ENCODE peak calls at places on chromosomes 16 and 17, in eight cellular contexts. One of them, this sample, is unnamed.

GRCh38 chr17:77906377-77906871 is 52.1 kb upstream of the TNRC6C start:
- DNase-seq in lower lobe of right lung: no peak
- DNase-seq in ovary: no peak
- DNase-seq in stomach: no peak
- DNase-seq in AG09319: no peak
- DNase-seq in HFFc6: no peak
- DNase-seq in breast epithelium: no peak
- DNase-seq in Calu3: no peak
- DNase-seq in this sample: no peak

GRCh38 chr16:49352923-49353322 is 20.7 kb upstream of the C16orf78 start:
- DNase-seq in lower lobe of right lung: no peak
- DNase-seq in Calu3: peak
- DNase-seq in AG09319: no peak
- DNase-seq in stomach: no peak
- DNase-seq in HFFc6: no peak
- DNase-seq in breast epithelium: no peak
- DNase-seq in ovary: no peak
- DNase-seq in this sample: no peak

GRCh38 chr16:74606521-74607309 is at the start of gene GLG1:
- DNase-seq in AG09319: peak
- DNase-seq in lower lobe of right lung: peak
- DNase-seq in HFFc6: peak
- DNase-seq in breast epithelium: peak
- DNase-seq in ovary: peak
- DNase-seq in stomach: peak
- DNase-seq in Calu3: peak
- DNase-seq in this sample: peak

GRCh38 chr16:46911038-46911437 is 26.9 kb downstream of the GPT2 start:
- DNase-seq in lower lobe of right lung: no peak
- DNase-seq in breast epithelium: no peak
- DNase-seq in HFFc6: no peak
- DNase-seq in ovary: no peak
- DNase-seq in stomach: no peak
- DNase-seq in AG09319: no peak
- DNase-seq in Calu3: no peak
- DNase-seq in this sample: peak

GRCh38 chr16:85998868-85999729 is 100.1 kb downstream of the IRF8 start:
- DNase-seq in ovary: no peak
- DNase-seq in AG09319: no peak
- DNase-seq in HFFc6: no peak
- DNase-seq in breast epithelium: no peak
- DNase-seq in stomach: peak
- DNase-seq in lower lobe of right lung: no peak
- DNase-seq in Calu3: no peak
- DNase-seq in this sample: no peak

GRCh38 chr17:68451650-68452354 is 5.5 kb downstream of the WIPI1 start:
- DNase-seq in ovary: no peak
- DNase-seq in lower lobe of right lung: no peak
- DNase-seq in AG09319: no peak
- DNase-seq in stomach: no peak
- DNase-seq in breast epithelium: no peak
- DNase-seq in Calu3: no peak
- DNase-seq in HFFc6: no peak
- DNase-seq in this sample: no peak

GRCh38 chr16:22316411-22316811 is 19.2 kb downstream of the POLR3E start:
- DNase-seq in lower lobe of right lung: no peak
- DNase-seq in breast epithelium: no peak
- DNase-seq in HFFc6: no peak
- DNase-seq in ovary: peak
- DNase-seq in Calu3: no peak
- DNase-seq in stomach: no peak
- DNase-seq in AG09319: no peak
- DNase-seq in this sample: no peak

GRCh38 chr16:85220125-85220839 is 108.0 kb upstream of the CIBAR2 start:
- DNase-seq in AG09319: peak
- DNase-seq in Calu3: peak
- DNase-seq in ovary: peak
- DNase-seq in breast epithelium: no peak
- DNase-seq in stomach: peak
- DNase-seq in lower lobe of right lung: peak
- DNase-seq in HFFc6: peak
- DNase-seq in this sample: no peak

GRCh38 chr17:52824542-52824941 is 666.0 kb upstream of the CA10 start:
- DNase-seq in HFFc6: no peak
- DNase-seq in breast epithelium: no peak
- DNase-seq in ovary: no peak
- DNase-seq in Calu3: no peak
- DNase-seq in lower lobe of right lung: no peak
- DNase-seq in stomach: no peak
- DNase-seq in AG09319: no peak
- DNase-seq in this sample: no peak

GRCh38 chr17:75693500-75694481 is 26.7 kb downstream of the SAP30BP start:
- DNase-seq in ovary: no peak
- DNase-seq in HFFc6: peak
- DNase-seq in stomach: no peak
- DNase-seq in Calu3: peak
- DNase-seq in lower lobe of right lung: peak
- DNase-seq in breast epithelium: peak
- DNase-seq in AG09319: peak
- DNase-seq in this sample: no peak

DNA sequence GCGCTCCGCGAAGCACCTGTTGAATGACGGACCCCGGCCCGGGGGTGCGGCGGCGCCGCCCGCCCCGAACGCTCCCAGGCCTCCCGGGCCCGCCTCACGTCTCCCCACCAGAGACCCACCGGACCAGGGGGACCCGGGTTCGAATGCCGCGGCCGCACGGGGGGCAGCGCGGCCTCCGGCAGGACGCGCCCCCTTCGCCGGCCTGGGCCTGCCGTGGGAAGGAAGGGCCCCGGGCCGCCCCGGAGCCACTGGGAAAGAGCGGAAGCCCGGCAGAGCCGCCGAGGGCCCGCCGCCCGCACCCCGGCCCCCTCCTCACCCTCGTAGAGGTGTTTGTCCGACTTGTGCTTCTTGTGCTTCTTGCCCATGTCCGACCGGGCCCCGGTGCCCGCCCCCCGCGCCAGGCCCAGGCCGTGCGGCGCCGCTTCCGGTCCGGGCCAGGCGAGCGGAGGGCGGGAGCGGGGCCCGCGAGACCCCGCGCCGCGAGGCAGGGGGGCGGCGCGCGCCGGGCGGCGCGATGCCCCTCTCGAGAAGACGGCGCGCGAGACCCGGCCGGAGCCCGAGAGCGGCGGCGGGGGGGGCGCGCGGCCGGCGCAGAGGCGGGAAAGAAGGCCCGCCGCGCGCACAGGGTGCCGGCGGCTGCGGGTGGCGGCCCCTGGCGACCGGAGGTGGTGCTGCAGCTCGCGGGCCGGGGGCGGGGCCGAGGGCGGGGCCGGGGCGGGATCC is at the start of gene BRD7:
- DNase-seq in HFFc6: no peak
- DNase-seq in ovary: peak
- DNase-seq in breast epithelium: no peak
- DNase-seq in Calu3: peak
- DNase-seq in stomach: peak
- DNase-seq in AG09319: no peak
- DNase-seq in lower lobe of right lung: peak
- DNase-seq in this sample: peak
- TF ChIP-seq CTCF in HFFc6: no peak
- TF ChIP-seq CTCF in ovary: no peak
- TF ChIP-seq CTCF in breast epithelium: no peak
- TF ChIP-seq CTCF in Calu3: peak
- TF ChIP-seq CTCF in stomach: no peak
- TF ChIP-seq CTCF in AG09319: peak
- TF ChIP-seq CTCF in lower lobe of right lung: no peak
- TF ChIP-seq CTCF in this sample: peak

GRCh38 chr17:31497994-31498826 is 106.7 kb downstream of the RAB11FIP4 start:
- DNase-seq in breast epithelium: no peak
- DNase-seq in lower lobe of right lung: no peak
- DNase-seq in Calu3: no peak
- DNase-seq in HFFc6: no peak
- DNase-seq in stomach: peak
- DNase-seq in AG09319: no peak
- DNase-seq in ovary: no peak
- DNase-seq in this sample: no peak

GRCh38 chr17:31495049-31495885 is 103.8 kb downstream of the RAB11FIP4 start:
- DNase-seq in breast epithelium: no peak
- DNase-seq in lower lobe of right lung: no peak
- DNase-seq in stomach: peak
- DNase-seq in ovary: no peak
- DNase-seq in AG09319: no peak
- DNase-seq in HFFc6: no peak
- DNase-seq in Calu3: peak
- DNase-seq in this sample: no peak

GRCh38 chr17:31496097-31496496 is 104.6 kb downstream of the RAB11FIP4 start:
- DNase-seq in ovary: no peak
- DNase-seq in lower lobe of right lung: no peak
- DNase-seq in stomach: no peak
- DNase-seq in AG09319: no peak
- DNase-seq in breast epithelium: no peak
- DNase-seq in HFFc6: no peak
- DNase-seq in Calu3: no peak
- DNase-seq in this sample: no peak

GRCh38 chr17:31497431-31497830 is 106.0 kb downstream of the RAB11FIP4 start:
- DNase-seq in AG09319: no peak
- DNase-seq in Calu3: no peak
- DNase-seq in HFFc6: no peak
- DNase-seq in stomach: no peak
- DNase-seq in ovary: no peak
- DNase-seq in lower lobe of right lung: no peak
- DNase-seq in breast epithelium: no peak
- DNase-seq in this sample: no peak

DNA sequence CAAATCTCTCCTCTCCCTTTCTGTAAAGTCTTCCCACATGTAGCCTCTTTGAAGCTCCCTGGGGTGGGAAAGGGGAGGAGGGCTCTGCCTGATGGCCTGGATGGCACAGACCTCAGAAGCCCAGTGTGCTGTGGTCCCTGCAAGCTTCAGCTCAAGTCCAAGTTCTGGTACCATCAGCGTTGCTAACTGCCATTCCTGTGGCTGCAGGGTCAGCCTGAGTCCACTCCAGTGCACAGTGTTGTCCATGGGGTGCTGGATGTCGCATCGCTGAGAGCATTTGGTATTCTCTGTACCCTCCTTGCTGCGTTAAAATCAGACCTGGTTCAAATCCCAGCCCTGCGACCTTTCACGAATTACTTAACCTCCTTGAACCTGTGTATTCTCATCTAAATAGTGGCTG is 105.1 kb downstream of the RAB11FIP4 start:
- DNase-seq in AG09319: no peak
- DNase-seq in breast epithelium: no peak
- DNase-seq in ovary: no peak
- DNase-seq in HFFc6: no peak
- DNase-seq in stomach: no peak
- DNase-seq in lower lobe of right lung: no peak
- DNase-seq in Calu3: no peak
- DNase-seq in this sample: no peak
- TF ChIP-seq CTCF in AG09319: no peak
- TF ChIP-seq CTCF in breast epithelium: no peak
- TF ChIP-seq CTCF in ovary: no peak
- TF ChIP-seq CTCF in HFFc6: no peak
- TF ChIP-seq CTCF in stomach: no peak
- TF ChIP-seq CTCF in lower lobe of right lung: no peak
- TF ChIP-seq CTCF in Calu3: no peak
- TF ChIP-seq CTCF in this sample: no peak

GRCh38 chr16:53207810-53208752 is 153.3 kb downstream of the CHD9 start:
- DNase-seq in ovary: peak
- DNase-seq in breast epithelium: no peak
- DNase-seq in Calu3: peak
- DNase-seq in lower lobe of right lung: no peak
- DNase-seq in stomach: peak
- DNase-seq in HFFc6: peak
- DNase-seq in AG09319: peak
- DNase-seq in this sample: peak
- TF ChIP-seq CTCF in ovary: peak
- TF ChIP-seq CTCF in breast epithelium: no peak
- TF ChIP-seq CTCF in Calu3: no peak
- TF ChIP-seq CTCF in lower lobe of right lung: peak
- TF ChIP-seq CTCF in stomach: no peak
- TF ChIP-seq CTCF in HFFc6: peak
- TF ChIP-seq CTCF in AG09319: peak
- TF ChIP-seq CTCF in this sample: peak

GRCh38 chr17:8740486-8740885 is 4.2 kb downstream of the CCDC42 start:
- DNase-seq in HFFc6: no peak
- DNase-seq in AG09319: no peak
- DNase-seq in stomach: no peak
- DNase-seq in ovary: no peak
- DNase-seq in breast epithelium: no peak
- DNase-seq in Calu3: no peak
- DNase-seq in lower lobe of right lung: no peak
- DNase-seq in this sample: peak
- TF ChIP-seq CTCF in HFFc6: no peak
- TF ChIP-seq CTCF in AG09319: no peak
- TF ChIP-seq CTCF in stomach: no peak
- TF ChIP-seq CTCF in ovary: no peak
- TF ChIP-seq CTCF in breast epithelium: no peak
- TF ChIP-seq CTCF in Calu3: no peak
- TF ChIP-seq CTCF in lower lobe of right lung: no peak
- TF ChIP-seq CTCF in this sample: no peak

DNA sequence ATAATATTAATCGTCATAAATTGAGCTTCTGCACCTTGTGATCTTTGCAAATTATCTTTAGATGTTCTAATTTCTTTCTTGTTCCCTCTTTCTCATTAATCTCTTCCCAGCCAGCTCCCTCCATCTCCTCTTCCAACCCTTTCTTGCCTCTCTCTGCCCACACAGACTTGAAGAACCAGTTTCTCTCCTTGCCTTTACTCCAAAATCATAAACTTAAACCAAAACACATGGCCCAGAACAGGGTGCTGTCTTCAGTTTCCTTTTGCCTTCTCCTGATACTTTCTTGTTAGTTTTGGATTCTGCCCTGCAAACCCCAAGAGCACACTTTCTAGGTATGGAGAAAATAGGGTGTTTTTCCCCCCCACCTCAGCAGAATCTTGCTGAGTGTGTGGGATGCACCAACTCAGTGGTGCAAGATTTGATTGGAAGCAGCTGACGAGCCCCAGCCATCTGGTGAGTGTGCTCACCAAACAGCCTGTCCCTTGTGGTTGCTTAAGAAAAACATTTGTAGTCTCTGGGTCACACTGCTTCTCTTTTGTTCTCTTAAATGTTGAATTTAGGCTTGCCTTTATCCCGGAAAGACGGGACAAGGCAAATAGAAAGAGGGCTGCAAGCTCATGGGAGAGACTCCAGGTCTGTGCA is 175.8 kb upstream of the MAF start:
- DNase-seq in lower lobe of right lung: peak
- DNase-seq in HFFc6: no peak
- DNase-seq in breast epithelium: no peak
- DNase-seq in AG09319: no peak
- DNase-seq in stomach: no peak
- DNase-seq in ovary: peak
- DNase-seq in Calu3: no peak
- DNase-seq in this sample: no peak
- TF ChIP-seq CTCF in lower lobe of right lung: no peak
- TF ChIP-seq CTCF in HFFc6: no peak
- TF ChIP-seq CTCF in breast epithelium: peak
- TF ChIP-seq CTCF in AG09319: peak
- TF ChIP-seq CTCF in stomach: no peak
- TF ChIP-seq CTCF in ovary: no peak
- TF ChIP-seq CTCF in Calu3: no peak
- TF ChIP-seq CTCF in this sample: no peak